ENCODE peak calls at places on chromosomes 4 and X, in seven cellular contexts. P is GM12878, F is H1, E is HCT116, T is SK-N-SH, A is HepG2, B is K562. M is an unnamed sample.

GRCh38 chr4:168483786-168484185 is 3.5 kb upstream of the DDX60L start:
- DNase-seq in P (no peak), F (no peak), A (no peak), T (no peak), B (no peak), E (no peak), M (no peak)

GRCh38 chr4:148514041-148514440 is 71.8 kb upstream of the NR3C2 start:
- DNase-seq in B (no peak), E (no peak), A (no peak), P (no peak), F (no peak), T (no peak), M (no peak)

GRCh38 chr4:87901426-87901825 is 68.7 kb downstream of the MEPE start:
- DNase-seq in F (no peak), E (no peak), B (no peak), P (no peak), A (no peak), T (peak), M (no peak)

GRCh38 chr4:7242766-7243165 is 50.4 kb downstream of the SORCS2 start:
- DNase-seq in P (no peak), E (no peak), T (no peak), F (no peak), B (no peak), A (no peak), M (no peak)

GRCh38 chr4:8282134-8282641 is 12.6 kb downstream of the HTRA3 start:
- DNase-seq in P (no peak), A (no peak), E (no peak), F (no peak), B (no peak), T (no peak), M (no peak)

GRCh38 chrX:112641449-112641848 is 38.3 kb downstream of the LHFPL1 start:
- DNase-seq in A (no peak), P (no peak), B (no peak), T (no peak), E (no peak), F (no peak), M (no peak)

GRCh38 chr4:40918330-40918729 is 168.6 kb downstream of the NSUN7 start:
- DNase-seq in P (no peak), T (peak), F (no peak), E (no peak), B (no peak), A (no peak), M (peak)

GRCh38 chrX:118745570-118745969 is 18.2 kb downstream of the IL13RA1 start:
- DNase-seq in B (no peak), T (no peak), P (no peak), E (no peak), A (no peak), F (no peak), M (no peak)

GRCh38 chrX:72713130-72713529 is 976 bp downstream of the PHKA1 start:
- DNase-seq in A (no peak), T (no peak), B (no peak), E (no peak), P (no peak), F (no peak), M (no peak)

GRCh38 chr4:108116423-108117168 is 52.1 kb downstream of the LEF1 start:
- DNase-seq in P (no peak), A (no peak), F (no peak), T (no peak), E (no peak), B (no peak), M (no peak)

GRCh38 chr4:176794651-176795050 is 1.9 kb upstream of the VEGFC start:
- DNase-seq in A (no peak), B (no peak), T (no peak), F (no peak), P (no peak), E (no peak), M (peak)

GRCh38 chr4:107951551-107951950 is 20.2 kb downstream of the CYP2U1 start:
- DNase-seq in A (no peak), E (no peak), P (no peak), B (no peak), T (no peak), F (no peak), M (no peak)

GRCh38 chr4:66404149-66404548 is 733.9 kb upstream of the EPHA5 start:
- DNase-seq in B (no peak), E (no peak), P (no peak), A (no peak), T (no peak), F (no peak), M (no peak)

GRCh38 chr4:111108138-111108537 is 485.3 kb upstream of the PITX2 start:
- DNase-seq in T (no peak), B (no peak), A (no peak), F (no peak), E (no peak), P (no peak), M (no peak)

GRCh38 chr4:185275501-185275900 is 66.1 kb downstream of the SNX25 start:
- DNase-seq in F (no peak), B (no peak), E (no peak), A (no peak), T (no peak), P (no peak), M (no peak)

GRCh38 chr4:108047199-108047598 is 57.5 kb downstream of the HADH start:
- DNase-seq in E (no peak), F (no peak), B (no peak), P (no peak), T (no peak), A (no peak), M (no peak)

GRCh38 chr4:153207027-153207426 is 2.8 kb downstream of the TRIM2 start:
- DNase-seq in A (no peak), P (no peak), E (no peak), T (no peak), B (no peak), F (peak), M (no peak)

GRCh38 chr4:11698033-11698432 is 269.3 kb upstream of the HS3ST1 start:
- DNase-seq in F (no peak), T (no peak), A (no peak), P (no peak), E (no peak), B (no peak), M (no peak)

GRCh38 chr4:121666091-121666679 is 30.6 kb downstream of the ANXA5 start:
- DNase-seq in B (no peak), A (no peak), T (no peak), F (no peak), P (no peak), E (no peak), M (no peak)

GRCh38 chrX:36867143-36867542 is 141.0 kb upstream of the FAM47C start:
- DNase-seq in B (peak), F (no peak), P (no peak), T (peak), A (peak), E (no peak), M (peak)

GRCh38 chr4:53916431-53916889 is 147.9 kb downstream of the CHIC2 start:
- DNase-seq in P (no peak), B (no peak), A (no peak), T (no peak), F (no peak), E (no peak), M (no peak)

GRCh38 chr4:34158883-34159282 is 2085.4 kb downstream of the ARAP2 start:
- DNase-seq in F (no peak), T (no peak), P (no peak), B (no peak), A (no peak), E (no peak), M (no peak)

GRCh38 chr4:72846280-72847111 is 223.0 kb downstream of the COX18 start:
- DNase-seq in A (peak), E (no peak), B (peak), T (no peak), F (peak), P (no peak), M (peak)

GRCh38 chr4:62004881-62005280 is 804.8 kb downstream of the ADGRL3 start:
- DNase-seq in A (no peak), T (no peak), F (no peak), B (no peak), E (no peak), P (no peak), M (no peak)

GRCh38 chrX:117840645-117841044 is 276.0 kb downstream of the KLHL13 start:
- DNase-seq in F (no peak), P (no peak), T (no peak), E (no peak), B (no peak), A (no peak), M (no peak)

GRCh38 chr4:87406462-87406861 is 15.5 kb upstream of the HSD17B11 start:
- DNase-seq in B (no peak), E (no peak), P (no peak), F (no peak), T (no peak), A (no peak), M (no peak)

DNA sequence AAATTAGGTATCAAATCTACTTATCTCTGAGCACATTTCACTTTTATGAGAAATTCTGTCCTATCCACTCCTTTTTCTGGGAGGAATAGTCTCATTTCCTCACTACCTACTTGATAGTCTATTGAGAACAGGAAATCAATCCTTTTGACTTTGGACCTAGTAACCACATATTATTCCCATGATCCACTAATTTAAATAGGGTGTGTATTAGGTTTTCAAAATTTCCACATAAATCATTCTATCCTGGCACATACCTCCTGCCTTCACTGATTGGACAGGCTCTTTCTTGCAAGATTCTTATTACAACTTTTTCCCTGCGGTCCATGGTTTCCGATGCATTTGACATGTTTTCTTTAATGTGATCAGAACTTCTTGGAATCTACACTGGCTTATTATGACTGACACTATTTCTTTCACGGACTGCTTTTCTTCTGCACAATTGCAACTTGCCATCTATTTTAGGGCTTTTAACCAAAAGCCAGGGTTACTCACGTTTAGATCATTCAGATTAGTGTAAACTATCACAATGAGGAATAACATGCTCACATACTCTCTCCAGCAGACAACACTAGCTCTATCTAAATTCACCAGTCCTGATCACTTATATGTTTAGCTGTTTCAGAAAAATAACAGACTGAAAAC is 419.9 kb upstream of the SLIT2 start:
- DNase-seq in E (no peak), P (no peak), B (no peak), T (no peak), F (no peak), A (no peak), M (no peak)
- TF ChIP-seq JUND in E (no peak), P (no peak), B (no peak), T (no peak), F (no peak), A (no peak), M (no peak)

GRCh38 chr4:126679303-126679702 is 953.5 kb upstream of the INTU start:
- DNase-seq in P (no peak), E (no peak), A (no peak), B (no peak), F (no peak), T (no peak), M (no peak)
- TF ChIP-seq JUND in P (no peak), E (no peak), A (no peak), B (no peak), F (no peak), T (no peak), M (no peak)

GRCh38 chr4:162959056-162959455 is 207.6 kb downstream of the NAF1 start:
- DNase-seq in A (no peak), T (no peak), E (peak), B (no peak), P (peak), F (peak), M (no peak)
- TF ChIP-seq JUND in A (no peak), T (no peak), E (no peak), B (no peak), P (no peak), F (no peak), M (no peak)

GRCh38 chr4:139647184-139647583 is 18.4 kb upstream of the MGST2 start:
- DNase-seq in A (no peak), P (no peak), T (no peak), E (no peak), B (no peak), F (no peak), M (no peak)
- TF ChIP-seq JUND in A (no peak), P (no peak), T (no peak), E (no peak), B (no peak), F (no peak), M (no peak)

GRCh38 chrX:132226169-132226568 is 6.9 kb upstream of the RAP2C start:
- DNase-seq in F (no peak), E (no peak), T (peak), B (no peak), P (no peak), A (no peak), M (no peak)
- TF ChIP-seq JUND in F (no peak), E (no peak), T (no peak), B (no peak), P (no peak), A (no peak), M (no peak)

GRCh38 chr4:186882293-186882692 is 158.6 kb upstream of the FAT1 start:
- DNase-seq in B (no peak), P (no peak), F (no peak), E (no peak), A (no peak), T (no peak), M (no peak)
- TF ChIP-seq JUND in B (no peak), P (no peak), F (no peak), E (no peak), A (no peak), T (no peak), M (no peak)

GRCh38 chr4:56981795-56982201 is 3.1 kb downstream of the POLR2B start:
- DNase-seq in F (no peak), A (no peak), B (no peak), E (no peak), T (no peak), P (no peak), M (no peak)
- TF ChIP-seq JUND in F (no peak), A (no peak), B (peak), E (no peak), T (peak), P (no peak), M (no peak)